ENCODE peak calls at places on chromosomes 16 and 17, in six cellular contexts. V is heart right ventricle, X is cardiac muscle cell, Y is psoas muscle, C is GM23248, B is mucosa of descending colon. W is an unnamed sample.

GRCh38 chr16:82020051-82020450 is 8.8 kb upstream of the SDR42E1 start:
- DNase-seq in V (no peak), X (no peak), Y (no peak), C (no peak), B (no peak), W (no peak)

GRCh38 chr17:39209317-39210092 is 9.4 kb downstream of the RPL19 start:
- DNase-seq in V (peak; percentile 74), X (peak; percentile 66), Y (peak; percentile 85), C (peak; percentile 91), B (peak; percentile 81), W (no peak)

GRCh38 chr17:31422443-31422842 is 31.0 kb downstream of the RAB11FIP4 start:
- DNase-seq in V (no peak), X (no peak), Y (no peak), C (no peak), B (no peak), W (no peak)

GRCh38 chr16:82329070-82329469 is 159.0 kb upstream of the MPHOSPH6 start:
- DNase-seq in V (no peak), X (no peak), Y (no peak), C (no peak), B (no peak), W (no peak)

GRCh38 chr16:11205754-11206459 is 50.1 kb downstream of the SOCS1 start:
- DNase-seq in V (no peak), X (peak; percentile 80), Y (no peak), C (peak; percentile 43), B (peak; percentile 73), W (no peak)

GRCh38 chr17:46865100-46865499 is 13.7 kb downstream of the WNT9B start:
- DNase-seq in V (no peak), X (peak; percentile 9), Y (no peak), C (peak; percentile 26), B (no peak), W (no peak)

GRCh38 chr16:17572145-17572544 is 101.4 kb upstream of the XYLT1 start:
- DNase-seq in V (no peak), X (no peak), Y (no peak), C (no peak), B (no peak), W (no peak)

GRCh38 chr16:48864055-48864454 is 254.1 kb upstream of the N4BP1 start:
- DNase-seq in V (no peak), X (no peak), Y (no peak), C (no peak), B (no peak), W (no peak)

GRCh38 chr16:85752511-85753420 is 1.9 kb upstream of the C16orf74 start:
- DNase-seq in V (peak; percentile 27), X (peak; percentile 72), Y (no peak), C (no peak), B (no peak), W (no peak)

GRCh38 chr17:27256225-27257030 is 37.5 kb upstream of the WSB1 start:
- DNase-seq in V (no peak), X (peak; percentile 88), Y (no peak), C (peak; percentile 81), B (no peak), W (no peak)

GRCh38 chr17:57016764-57017116 is 38.8 kb downstream of the SCPEP1 start:
- DNase-seq in V (no peak), X (no peak), Y (no peak), C (no peak), B (no peak), W (no peak)

GRCh38 chr16:58615280-58615679 is 14.3 kb downstream of the CNOT1 start:
- DNase-seq in V (no peak), X (peak; percentile 28), Y (no peak), C (peak; percentile 79), B (no peak), W (no peak)

GRCh38 chr16:71513302-71513701 is 12.9 kb upstream of the CHST4 start:
- DNase-seq in V (no peak), X (no peak), Y (no peak), C (no peak), B (no peak), W (no peak)

GRCh38 chr16:61797296-61797695 is 238.9 kb downstream of the CDH8 start:
- DNase-seq in V (no peak), X (no peak), Y (no peak), C (no peak), B (no peak), W (no peak)

GRCh38 chr17:64692187-64692586 is 30.1 kb upstream of the SMURF2 start:
- DNase-seq in V (no peak), X (no peak), Y (no peak), C (no peak), B (no peak), W (no peak)

GRCh38 chr16:84484579-84485254 is 19.7 kb downstream of the MEAK7 start:
- DNase-seq in V (peak; percentile 76), X (peak; percentile 78), Y (peak; percentile 51), C (peak; percentile 62), B (no peak), W (no peak)

GRCh38 chr16:30534368-30535105 is at the start of gene ZNF747:
- DNase-seq in V (peak; percentile 94), X (peak; percentile 87), Y (peak; percentile 95), C (peak; percentile 88), B (peak; percentile 95), W (peak; percentile 37)

GRCh38 chr16:827513-827912 is 27.0 kb upstream of the GNG13 start:
- DNase-seq in V (no peak), X (no peak), Y (no peak), C (no peak), B (no peak), W (no peak)

GRCh38 chr16:56673916-56674315 is 4.3 kb downstream of the MT1H start:
- DNase-seq in V (no peak), X (peak; percentile 47), Y (no peak), C (peak; percentile 57), B (no peak), W (no peak)

GRCh38 chr16:3170440-3171180 is 17.4 kb upstream of the OR1F1 start:
- DNase-seq in V (no peak), X (no peak), Y (no peak), C (peak; percentile 38), B (no peak), W (no peak)

GRCh38 chr17:46061435-46061834 is 62.4 kb downstream of the STH start:
- DNase-seq in V (no peak), X (peak; percentile 44), Y (no peak), C (peak; percentile 45), B (no peak), W (no peak)

GRCh38 chr17:43418441-43419374 is 19.9 kb downstream of the ARL4D start:
- DNase-seq in V (peak; percentile 42), X (peak; percentile 80), Y (peak; percentile 65), C (peak; percentile 97), B (peak; percentile 57), W (no peak)

GRCh38 chr17:79457376-79457775 is 153.5 kb downstream of the RBFOX3 start:
- DNase-seq in V (no peak), X (no peak), Y (no peak), C (no peak), B (no peak), W (no peak)

GRCh38 chr17:7011415-7011814 is 1.0 kb upstream of the RNASEK start:
- DNase-seq in V (no peak), X (no peak), Y (no peak), C (no peak), B (no peak), W (no peak)

GRCh38 chr17:8563981-8564602 is 66.4 kb downstream of the MYH10 start:
- DNase-seq in V (no peak), X (no peak), Y (no peak), C (peak; percentile 54), B (no peak), W (no peak)

GRCh38 chr16:1612320-1613111 is at the start of gene CRAMP1:
- DNase-seq in V (peak; percentile 29), X (peak; percentile 8), Y (no peak), C (peak; percentile 67), B (peak; percentile 69), W (no peak)

GRCh38 chr16:19717781-19718623 is at the start of the genes IQCK and KNOP1:
- DNase-seq in V (peak; percentile 91), X (peak; percentile 94), Y (peak; percentile 93), C (peak; percentile 97), B (peak; percentile 93), W (peak; percentile 23)

GRCh38 chr16:27245276-27246231 is 23.0 kb downstream of the NSMCE1 start:
- DNase-seq in V (no peak), X (peak; percentile 85), Y (peak; percentile 63), C (peak; percentile 93), B (no peak), W (no peak)
- H3K4me1 ChIP-seq in V (peaks cover 56% of the 10 kb centered on the region), X (peaks cover 28% of the 10 kb centered on the region), Y (peaks cover 37% of the 10 kb centered on the region), C (peaks cover 52% of the 10 kb centered on the region), B (peaks cover 42% of the 10 kb centered on the region), W (peaks cover 50% of the 10 kb centered on the region)

DNA sequence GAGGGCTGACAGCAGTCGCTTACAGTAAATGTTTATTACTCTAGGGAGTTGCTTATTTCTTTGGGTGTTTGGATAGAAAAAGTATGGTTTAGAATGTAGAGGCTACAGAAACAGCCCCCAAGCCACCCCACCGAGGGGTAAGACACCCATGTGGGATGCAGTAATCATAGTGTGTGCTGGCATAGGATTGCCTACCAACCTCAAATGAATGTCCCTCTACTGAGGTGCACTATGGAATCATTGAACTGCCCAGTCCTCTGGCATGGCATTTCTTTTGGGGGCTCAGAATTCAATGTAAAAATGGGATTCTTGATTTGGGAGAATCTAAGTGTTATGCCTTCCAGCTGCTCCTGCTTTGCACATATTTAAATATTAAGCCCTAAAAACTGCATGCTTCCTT is 46.8 kb downstream of the ZNF267 start:
- DNase-seq in V (no peak), X (no peak), Y (no peak), C (no peak), B (no peak), W (no peak)
- H3K9me3 ChIP-seq in V (peaks cover 98% of the 10 kb centered on the region), X (peaks cover 18% of the 10 kb centered on the region), Y (peaks cover 59% of the 10 kb centered on the region), C (peaks cover 23% of the 10 kb centered on the region), B (peaks cover 81% of the 10 kb centered on the region), W (peaks cover 78% of the 10 kb centered on the region)

DNA sequence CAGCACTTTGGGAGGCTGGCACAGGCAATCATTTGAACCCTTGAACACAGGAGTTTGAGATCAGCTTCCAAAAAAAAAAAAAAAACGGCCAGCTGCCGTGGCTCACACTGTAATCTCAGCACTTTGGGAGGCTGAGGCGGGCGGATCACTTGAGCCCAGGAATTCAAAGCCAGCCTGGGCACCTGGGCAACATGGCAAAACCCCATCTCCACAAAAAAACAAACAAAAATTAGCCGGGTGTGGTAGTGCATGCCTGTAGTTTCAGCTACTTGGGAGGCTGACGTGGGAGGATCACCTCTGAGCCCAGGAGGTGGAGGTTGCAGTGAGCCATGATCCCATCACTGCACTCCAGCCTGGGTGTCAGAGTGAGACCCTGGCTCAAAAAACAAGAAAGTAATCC is 39.0 kb downstream of the GRB2 start:
- DNase-seq in V (no peak), X (no peak), Y (no peak), C (no peak), B (no peak), W (no peak)
- H3K4me1 ChIP-seq in V (peaks cover 34% of the 10 kb centered on the region), X (peaks cover 11% of the 10 kb centered on the region), Y (peaks cover 90% of the 10 kb centered on the region), C (peaks cover 13% of the 10 kb centered on the region), B (peaks cover 33% of the 10 kb centered on the region), W (peaks cover 16% of the 10 kb centered on the region)

DNA sequence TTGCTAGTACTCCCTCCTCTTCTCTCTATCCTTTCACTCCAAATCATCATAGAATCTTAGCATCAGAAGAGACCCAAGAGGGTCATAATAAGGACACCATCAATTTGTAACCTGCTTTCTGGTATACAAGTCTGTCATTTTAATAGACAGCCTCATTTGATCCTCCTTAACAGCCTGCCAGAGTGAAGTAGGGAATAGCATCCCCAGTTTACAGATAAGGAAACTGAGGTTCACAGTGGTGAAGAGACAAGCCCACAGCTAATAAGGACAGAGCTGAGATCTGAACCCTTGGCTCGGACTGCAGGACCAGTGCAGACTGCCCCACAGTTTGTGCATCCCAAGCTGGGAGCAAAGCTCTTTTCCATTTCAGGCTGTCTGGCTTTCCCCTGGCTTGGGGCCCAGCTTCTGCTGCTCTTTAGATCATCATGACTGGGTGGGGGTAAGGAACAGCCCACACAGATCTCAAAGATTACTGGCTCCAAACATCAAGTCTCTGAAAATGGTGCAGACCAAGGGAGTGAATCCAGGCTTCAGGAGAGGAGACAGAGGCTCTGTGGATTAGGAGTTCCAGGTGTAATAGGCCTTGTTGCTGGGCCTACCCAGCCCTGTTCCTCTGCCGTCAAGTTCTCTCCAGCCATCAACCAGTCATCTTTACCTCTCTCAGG is 10.3 kb upstream of the IGFBP4 start:
- DNase-seq in V (no peak), X (peak; percentile 68), Y (no peak), C (peak; percentile 81), B (no peak), W (no peak)
- H3K9me3 ChIP-seq in V (no peaks in the 10 kb centered on the region), X (no peaks in the 10 kb centered on the region), Y (no peaks in the 10 kb centered on the region), C (no peaks in the 10 kb centered on the region), B (no peaks in the 10 kb centered on the region), W (no peaks in the 10 kb centered on the region)

W was measured in esophagus squamous epithelium.